ENCODE peak calls at places on chromosomes 6 and 20, in four cellular contexts. One of them, this sample, is unnamed.

GRCh38 chr6:90328004-90328403 is 31.4 kb upstream of the BACH2 start:
- DNase-seq in colonic mucosa: no peak
- DNase-seq in psoas muscle: no peak
- DNase-seq in bronchial epithelial cell: peak; percentile 88
- DNase-seq in this sample: peak; percentile 81

GRCh38 chr6:10434235-10434634 is 19.4 kb upstream of the TFAP2A start:
- DNase-seq in colonic mucosa: no peak
- DNase-seq in psoas muscle: no peak
- DNase-seq in bronchial epithelial cell: peak; percentile 86
- DNase-seq in this sample: peak; percentile 91

GRCh38 chr20:33731693-33732165 is at the start of gene ZNF341:
- DNase-seq in colonic mucosa: peak; percentile 88
- DNase-seq in psoas muscle: peak; percentile 89
- DNase-seq in bronchial epithelial cell: peak; percentile 36
- DNase-seq in this sample: peak; percentile 81

GRCh38 chr6:44216677-44217331 is at the start of gene MYMX:
- DNase-seq in colonic mucosa: no peak
- DNase-seq in psoas muscle: no peak
- DNase-seq in bronchial epithelial cell: no peak
- DNase-seq in this sample: no peak

GRCh38 chr6:148747493-148748160 is 797 bp downstream of the UST start:
- DNase-seq in colonic mucosa: peak; percentile 72
- DNase-seq in psoas muscle: peak; percentile 40
- DNase-seq in bronchial epithelial cell: no peak
- DNase-seq in this sample: peak; percentile 51

GRCh38 chr6:17884501-17885039 is 102.9 kb downstream of the KIF13A start:
- DNase-seq in colonic mucosa: no peak
- DNase-seq in psoas muscle: no peak
- DNase-seq in bronchial epithelial cell: peak; percentile 35
- DNase-seq in this sample: no peak

GRCh38 chr6:90790696-90791095 is 203.8 kb upstream of the MAP3K7 start:
- DNase-seq in colonic mucosa: no peak
- DNase-seq in psoas muscle: no peak
- DNase-seq in bronchial epithelial cell: peak; percentile 85
- DNase-seq in this sample: peak; percentile 83

GRCh38 chr20:62888406-62888805 is 26.8 kb upstream of the TCFL5 start:
- DNase-seq in colonic mucosa: no peak
- DNase-seq in psoas muscle: no peak
- DNase-seq in bronchial epithelial cell: no peak
- DNase-seq in this sample: no peak

GRCh38 chr6:49693512-49693911 is 19.8 kb downstream of the CRISP2 start:
- DNase-seq in colonic mucosa: no peak
- DNase-seq in psoas muscle: no peak
- DNase-seq in bronchial epithelial cell: no peak
- DNase-seq in this sample: no peak

GRCh38 chr6:140388141-140388802 is 1013.8 kb upstream of the CITED2 start:
- DNase-seq in colonic mucosa: no peak
- DNase-seq in psoas muscle: no peak
- DNase-seq in bronchial epithelial cell: peak; percentile 55
- DNase-seq in this sample: peak; percentile 56

GRCh38 chr20:32165836-32166545 is 41.6 kb downstream of the PLAGL2 start:
- DNase-seq in colonic mucosa: no peak
- DNase-seq in psoas muscle: no peak
- DNase-seq in bronchial epithelial cell: no peak
- DNase-seq in this sample: no peak

GRCh38 chr20:21251278-21251677 is 51.9 kb upstream of the XRN2 start:
- DNase-seq in colonic mucosa: no peak
- DNase-seq in psoas muscle: no peak
- DNase-seq in bronchial epithelial cell: peak; percentile 81
- DNase-seq in this sample: peak; percentile 72

GRCh38 chr20:63969851-63970713 is at the start of gene ZNF512B:
- DNase-seq in colonic mucosa: no peak
- DNase-seq in psoas muscle: peak; percentile 72
- DNase-seq in bronchial epithelial cell: no peak
- DNase-seq in this sample: peak; percentile 62

GRCh38 chr6:40485300-40485699 is 101.9 kb downstream of the LRFN2 start:
- DNase-seq in colonic mucosa: no peak
- DNase-seq in psoas muscle: no peak
- DNase-seq in bronchial epithelial cell: no peak
- DNase-seq in this sample: no peak

GRCh38 chr6:75830959-75831885 is 82.2 kb downstream of the MYO6 start:
- DNase-seq in colonic mucosa: no peak
- DNase-seq in psoas muscle: no peak
- DNase-seq in bronchial epithelial cell: peak; percentile 92
- DNase-seq in this sample: peak; percentile 80

GRCh38 chr6:128259036-128259734 is 261.2 kb downstream of the PTPRK start:
- DNase-seq in colonic mucosa: no peak
- DNase-seq in psoas muscle: no peak
- DNase-seq in bronchial epithelial cell: no peak
- DNase-seq in this sample: no peak

DNA sequence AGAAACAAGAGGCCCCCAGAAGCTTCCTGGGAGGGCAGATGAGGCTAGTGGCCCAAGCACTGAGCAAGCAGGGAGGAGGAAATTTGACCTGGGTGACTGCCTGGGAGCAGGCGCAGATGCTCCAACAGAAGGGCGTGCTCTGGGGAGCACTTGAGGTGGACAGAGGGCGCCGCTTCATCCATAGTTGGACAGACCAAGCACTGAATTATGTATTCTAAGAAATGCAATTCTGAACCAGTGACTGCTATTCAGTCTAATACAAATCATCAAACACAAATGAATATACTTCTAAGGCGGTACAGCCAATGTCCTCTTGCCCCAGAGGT is 28.7 kb upstream of the IRF4 start:
- DNase-seq in colonic mucosa: no peak
- DNase-seq in psoas muscle: no peak
- DNase-seq in bronchial epithelial cell: no peak
- DNase-seq in this sample: no peak
- TF ChIP-seq CTCF in colonic mucosa: no peak
- TF ChIP-seq CTCF in psoas muscle: no peak
- TF ChIP-seq CTCF in bronchial epithelial cell: no peak
- TF ChIP-seq CTCF in this sample: no peak

GRCh38 chr6:146047356-146047755 is 18.5 kb downstream of the GRM1 start:
- DNase-seq in colonic mucosa: no peak
- DNase-seq in psoas muscle: no peak
- DNase-seq in bronchial epithelial cell: no peak
- DNase-seq in this sample: no peak

DNA sequence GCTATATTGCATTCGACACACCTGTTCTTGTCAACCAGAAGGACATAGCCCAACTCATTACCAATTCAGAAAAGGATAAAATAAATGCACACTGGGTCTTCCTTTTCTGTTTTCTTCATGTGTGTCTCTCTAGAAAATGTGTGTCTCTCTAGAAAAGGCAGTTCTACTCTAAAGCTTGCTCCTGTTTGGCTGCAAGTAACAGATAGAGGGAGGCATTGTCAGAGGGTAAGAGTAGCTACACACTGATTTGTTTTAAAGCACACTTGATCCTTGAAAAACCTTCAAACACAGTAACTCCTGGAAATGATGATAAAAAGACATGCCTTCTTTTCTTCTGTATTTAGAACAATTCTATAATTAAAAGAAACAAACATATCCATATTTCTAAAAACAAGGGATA is 21.3 kb downstream of the GRM1 start:
- DNase-seq in colonic mucosa: no peak
- DNase-seq in psoas muscle: no peak
- DNase-seq in bronchial epithelial cell: no peak
- DNase-seq in this sample: no peak
- TF ChIP-seq CTCF in colonic mucosa: no peak
- TF ChIP-seq CTCF in psoas muscle: no peak
- TF ChIP-seq CTCF in bronchial epithelial cell: no peak
- TF ChIP-seq CTCF in this sample: no peak

DNA sequence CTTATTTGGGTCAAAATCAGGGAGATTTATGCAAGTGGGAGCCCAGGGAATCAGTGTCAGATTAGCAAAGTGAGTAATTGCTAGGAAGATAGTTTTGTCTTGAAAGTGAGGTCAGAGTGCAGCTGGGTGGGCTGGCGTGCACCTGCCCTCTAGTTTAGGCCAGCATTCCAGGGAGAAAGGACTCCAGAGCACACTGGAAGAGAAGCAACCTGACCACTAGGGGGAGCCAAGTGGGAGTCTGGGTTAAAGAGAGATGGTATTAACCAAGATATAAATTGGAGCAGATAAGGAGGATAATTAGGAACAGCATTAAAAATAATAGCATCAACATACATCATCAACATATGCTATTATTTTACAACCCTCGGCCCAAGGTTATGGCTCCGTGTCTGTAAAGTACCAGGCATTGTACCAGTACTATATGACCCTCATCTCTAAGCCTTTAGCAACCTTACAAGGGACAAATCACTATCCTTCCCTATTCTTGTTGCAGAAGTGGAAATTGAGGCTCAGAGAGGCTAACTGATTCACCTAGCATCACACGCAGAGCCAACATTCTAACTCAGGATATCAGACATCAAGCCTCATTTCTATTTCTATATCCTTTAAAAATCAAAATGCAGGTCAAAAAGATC is 57.8 kb downstream of the SLC2A10 start:
- DNase-seq in colonic mucosa: peak; percentile 60
- DNase-seq in psoas muscle: no peak
- DNase-seq in bronchial epithelial cell: peak; percentile 55
- DNase-seq in this sample: peak; percentile 67
- TF ChIP-seq CTCF in colonic mucosa: peak; percentile 52
- TF ChIP-seq CTCF in psoas muscle: peak; percentile 34
- TF ChIP-seq CTCF in bronchial epithelial cell: peak; percentile 74
- TF ChIP-seq CTCF in this sample: peak; percentile 85

GRCh38 chr6:118580585-118581419 is 32.7 kb downstream of the PLN start:
- DNase-seq in colonic mucosa: peak; percentile 44
- DNase-seq in psoas muscle: peak; percentile 64
- DNase-seq in bronchial epithelial cell: peak; percentile 63
- DNase-seq in this sample: peak; percentile 77
- TF ChIP-seq CTCF in colonic mucosa: peak; percentile 58
- TF ChIP-seq CTCF in psoas muscle: peak; percentile 72
- TF ChIP-seq CTCF in bronchial epithelial cell: peak; percentile 66
- TF ChIP-seq CTCF in this sample: peak; percentile 67

GRCh38 chr6:2855061-2855519 is 13.4 kb upstream of the SERPINB1 start:
- DNase-seq in colonic mucosa: no peak
- DNase-seq in psoas muscle: no peak
- DNase-seq in bronchial epithelial cell: no peak
- DNase-seq in this sample: no peak

GRCh38 chr6:2852921-2853322 is 11.3 kb upstream of the SERPINB1 start:
- DNase-seq in colonic mucosa: no peak
- DNase-seq in psoas muscle: no peak
- DNase-seq in bronchial epithelial cell: no peak
- DNase-seq in this sample: no peak

GRCh38 chr6:2854394-2854982 is 12.8 kb upstream of the SERPINB1 start:
- DNase-seq in colonic mucosa: no peak
- DNase-seq in psoas muscle: no peak
- DNase-seq in bronchial epithelial cell: no peak
- DNase-seq in this sample: no peak

GRCh38 chr6:2852514-2852855 is 10.8 kb upstream of the SERPINB1 start:
- DNase-seq in colonic mucosa: no peak
- DNase-seq in psoas muscle: no peak
- DNase-seq in bronchial epithelial cell: no peak
- DNase-seq in this sample: no peak

DNA sequence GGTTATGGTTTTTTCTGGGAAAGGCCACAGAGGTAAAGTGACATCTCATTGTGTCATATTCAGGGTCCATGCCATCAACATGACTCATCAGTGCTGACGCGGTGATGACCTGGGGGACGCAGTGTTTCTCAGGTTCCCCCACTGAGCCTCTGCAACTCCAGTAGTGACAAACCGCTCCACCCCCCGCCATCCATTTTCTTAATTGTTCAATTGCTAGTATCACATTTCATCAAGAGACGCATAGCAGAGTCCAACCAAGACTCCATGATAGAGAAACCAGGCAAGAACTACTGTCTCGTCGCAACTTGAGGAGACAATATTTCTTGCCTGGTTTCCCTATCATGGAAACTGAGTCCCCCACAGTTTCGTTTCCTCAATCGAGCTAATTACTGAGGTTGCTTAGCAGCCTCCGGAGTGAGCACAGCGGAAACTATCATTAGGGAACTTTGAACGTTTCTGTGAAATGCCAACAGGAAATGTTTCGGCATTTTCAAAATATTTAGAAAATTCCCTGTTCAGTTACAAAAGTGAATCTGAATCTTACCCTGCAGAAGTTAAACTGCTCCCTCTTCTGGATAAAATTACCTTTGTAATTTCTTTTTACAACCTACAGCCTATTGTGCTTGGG is 12.2 kb upstream of the SERPINB1 start:
- DNase-seq in colonic mucosa: no peak
- DNase-seq in psoas muscle: peak; percentile 62
- DNase-seq in bronchial epithelial cell: peak; percentile 73
- DNase-seq in this sample: peak; percentile 63
- TF ChIP-seq CTCF in colonic mucosa: peak; percentile 24
- TF ChIP-seq CTCF in psoas muscle: peak; percentile 41
- TF ChIP-seq CTCF in bronchial epithelial cell: peak; percentile 39
- TF ChIP-seq CTCF in this sample: peak; percentile 33

GRCh38 chr6:156175971-156176421 is 601.2 kb upstream of the ARID1B start:
- DNase-seq in colonic mucosa: peak; percentile 20
- DNase-seq in psoas muscle: peak; percentile 39
- DNase-seq in bronchial epithelial cell: no peak
- DNase-seq in this sample: peak; percentile 14
- TF ChIP-seq CTCF in colonic mucosa: no peak
- TF ChIP-seq CTCF in psoas muscle: no peak
- TF ChIP-seq CTCF in bronchial epithelial cell: no peak
- TF ChIP-seq CTCF in this sample: peak; percentile 39

DNA sequence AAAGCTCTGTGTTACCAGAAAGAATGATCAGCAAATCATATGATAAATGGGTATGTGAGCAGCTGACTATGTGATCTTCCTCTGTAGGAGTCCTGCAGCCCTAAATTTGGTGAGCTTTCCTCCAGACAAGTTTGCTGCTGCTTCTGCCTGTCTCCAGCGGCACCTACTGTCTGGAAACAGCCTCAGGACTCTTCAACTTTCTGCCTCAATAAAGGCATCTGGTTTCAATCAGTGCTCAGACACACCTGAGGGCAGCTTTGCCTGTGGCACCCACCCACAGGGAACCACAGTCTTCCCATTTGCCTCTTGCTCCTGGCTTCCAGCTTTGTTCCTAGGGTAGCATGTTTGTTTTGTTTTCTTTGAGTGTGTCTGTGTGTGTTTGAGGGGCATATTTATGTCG is 727.9 kb upstream of the MAN1A1 start:
- DNase-seq in colonic mucosa: no peak
- DNase-seq in psoas muscle: no peak
- DNase-seq in bronchial epithelial cell: peak; percentile 18
- DNase-seq in this sample: peak; percentile 44
- TF ChIP-seq CTCF in colonic mucosa: no peak
- TF ChIP-seq CTCF in psoas muscle: no peak
- TF ChIP-seq CTCF in bronchial epithelial cell: peak; percentile 45
- TF ChIP-seq CTCF in this sample: peak; percentile 65

GRCh38 chr20:25622450-25623224 is 1.2 kb downstream of the NANP start:
- DNase-seq in colonic mucosa: no peak
- DNase-seq in psoas muscle: no peak
- DNase-seq in bronchial epithelial cell: no peak
- DNase-seq in this sample: peak; percentile 22
- TF ChIP-seq CTCF in colonic mucosa: no peak
- TF ChIP-seq CTCF in psoas muscle: no peak
- TF ChIP-seq CTCF in bronchial epithelial cell: no peak
- TF ChIP-seq CTCF in this sample: no peak

GRCh38 chr6:4020822-4021132 is 58.2 kb downstream of the FAM217A start:
- DNase-seq in colonic mucosa: no peak
- DNase-seq in psoas muscle: no peak
- DNase-seq in bronchial epithelial cell: no peak
- DNase-seq in this sample: no peak
- TF ChIP-seq CTCF in colonic mucosa: no peak
- TF ChIP-seq CTCF in psoas muscle: no peak
- TF ChIP-seq CTCF in bronchial epithelial cell: no peak
- TF ChIP-seq CTCF in this sample: no peak

This sample was measured in epithelial cell of esophagus.